ENCODE peak calls at places on chromosome 20, in four cellular contexts. D is tibial nerve; P is aorta; S is CD4-positive, alpha-beta T cell. A is an unnamed sample. For H3K27me3, the result is how much of the 10 kb centered on the place peaks cover.

GRCh38 chr20:35663813-35664543 is 722 bp downstream of the CPNE1 start:
- DNase-seq in S (peak), P (peak), D (peak), A (peak)

GRCh38 chr20:51545515-51545914 is 3.0 kb upstream of the NFATC2 start:
- DNase-seq in S (no peak), D (no peak), P (no peak), A (no peak)

GRCh38 chr20:19935842-19936241 is 81.3 kb upstream of the NAA20 start:
- DNase-seq in D (no peak), P (no peak), S (no peak), A (no peak)

GRCh38 chr20:64145458-64146300 is 18.6 kb upstream of the MYT1 start:
- DNase-seq in D (no peak), P (peak), S (no peak), A (no peak)

GRCh38 chr20:51163996-51164600 is 141.2 kb upstream of the KCNG1 start:
- DNase-seq in S (no peak), D (no peak), P (no peak), A (no peak)

GRCh38 chr20:57844626-57845596 is 135.1 kb upstream of the PMEPA1 start:
- DNase-seq in P (no peak), D (no peak), S (no peak), A (no peak)

GRCh38 chr20:32582659-32583580 is 2.2 kb downstream of the NOL4L start:
- DNase-seq in S (no peak), D (no peak), P (no peak), A (no peak)

GRCh38 chr20:36805396-36805795 is 31.8 kb upstream of the DSN1 start:
- DNase-seq in P (no peak), S (no peak), D (no peak), A (no peak)

GRCh38 chr20:51712501-51713212 is 55.5 kb downstream of the ATP9A start:
- DNase-seq in D (no peak), S (no peak), P (no peak), A (peak)

GRCh38 chr20:44805991-44806729 is 4.2 kb downstream of the RIMS4 start:
- DNase-seq in P (peak), D (peak), S (no peak), A (peak)

GRCh38 chr20:63222541-63222940 is 6.6 kb upstream of the YTHDF1 start:
- DNase-seq in P (no peak), D (no peak), S (no peak), A (no peak)

GRCh38 chr20:37882961-37883712 is 19.8 kb upstream of the VSTM2L start:
- DNase-seq in P (no peak), D (no peak), S (no peak), A (no peak)

GRCh38 chr20:33282991-33283555 is at the start of gene BPIFB1:
- DNase-seq in D (no peak), P (no peak), S (no peak), A (no peak)

GRCh38 chr20:15675813-15676484 is 897.3 kb downstream of the KIF16B start:
- DNase-seq in S (no peak), D (no peak), P (no peak), A (no peak)

GRCh38 chr20:38840053-38840893 is 34.8 kb downstream of the PPP1R16B start:
- DNase-seq in P (no peak), S (no peak), D (no peak), A (no peak)

GRCh38 chr20:39295301-39295700 is 333.2 kb downstream of the DHX35 start:
- DNase-seq in S (no peak), P (no peak), D (no peak), A (no peak)

GRCh38 chr20:59586613-59587012 is 17.7 kb upstream of the PHACTR3 start:
- DNase-seq in P (no peak), S (no peak), D (no peak), A (no peak)
- H3K27me3 ChIP-seq in P (under half), S (under half), D (under half), A (under half)

DNA sequence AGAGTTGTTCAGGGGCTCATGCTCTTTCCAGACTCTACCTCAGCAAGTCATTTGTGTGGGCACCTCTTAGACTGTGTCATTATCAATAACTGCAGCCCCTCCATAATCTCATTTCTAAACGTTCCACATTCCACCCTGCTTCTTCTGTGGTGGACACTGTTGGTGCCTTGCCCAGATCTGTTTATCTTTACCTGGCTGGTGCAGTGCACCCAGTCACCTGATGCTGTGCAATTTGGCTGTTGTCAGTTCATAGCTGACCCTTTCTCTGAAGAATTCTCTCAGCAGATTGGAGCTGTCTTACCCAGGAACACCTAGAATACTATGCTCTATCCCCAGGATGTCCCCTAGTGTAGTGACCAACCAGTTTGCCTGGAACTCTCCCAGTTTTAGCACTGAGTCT is 80.0 kb downstream of the ATRN start:
- DNase-seq in D (no peak), S (no peak), P (no peak), A (no peak)
- H3K27ac ChIP-seq in D (no peak), S (no peak), P (no peak), A (no peak)

GRCh38 chr20:46984391-46984790 is 89.7 kb downstream of the EYA2 start:
- DNase-seq in D (no peak), S (no peak), P (no peak), A (no peak)
- H3K27me3 ChIP-seq in D (under half), S (under half), P (under half), A (under half)

GRCh38 chr20:49343246-49343645 is 65.4 kb upstream of the ZNFX1 start:
- DNase-seq in S (no peak), P (no peak), D (no peak), A (no peak)

GRCh38 chr20:49345538-49345937 is 67.7 kb upstream of the ZNFX1 start:
- DNase-seq in S (no peak), P (peak), D (no peak), A (peak)

GRCh38 chr20:49346682-49347081 is 68.8 kb upstream of the ZNFX1 start:
- DNase-seq in D (no peak), P (no peak), S (no peak), A (no peak)

GRCh38 chr20:49344140-49344539 is 66.3 kb upstream of the ZNFX1 start:
- DNase-seq in D (no peak), P (no peak), S (no peak), A (no peak)

DNA sequence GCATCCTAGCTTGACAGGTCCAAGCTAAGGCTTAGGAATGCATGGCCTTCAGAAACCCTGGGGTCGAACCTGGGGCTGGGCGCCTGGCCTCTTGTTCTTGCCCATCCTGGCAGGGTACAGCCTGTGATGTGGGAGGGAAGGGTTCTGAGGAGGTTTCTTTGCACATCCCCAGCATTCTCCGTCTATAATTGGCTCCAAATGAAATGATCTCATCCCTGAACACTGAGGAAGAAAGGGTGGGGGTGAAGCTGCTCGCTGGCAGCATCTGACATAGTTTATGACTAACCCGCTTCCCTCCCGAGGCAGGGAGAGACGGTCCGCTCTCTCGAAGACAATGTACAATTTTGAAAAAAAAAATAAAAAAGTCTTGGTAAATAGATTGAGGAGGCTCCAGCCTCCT is 67.1 kb upstream of the ZNFX1 start:
- DNase-seq in D (peak), S (no peak), P (peak), A (peak)
- H3K27ac ChIP-seq in D (no peak), S (no peak), P (peak), A (peak)

GRCh38 chr20:56151834-56152233 is 96.7 kb upstream of the MC3R start:
- DNase-seq in S (no peak), D (no peak), P (no peak), A (no peak)
- H3K27me3 ChIP-seq in S (under half), D (under half), P (under half), A (under half)

A was measured in psoas muscle.